ENCODE peak calls at places on chromosomes 7 and 10, in seven cellular contexts. K, F, X, L, R, B and Z are unnamed samples.

GRCh38 chr7:157612664-157613561 is 276.1 kb downstream of the DNAJB6 start:
- DNase-seq in X (no peak), F (no peak), R (no peak), B (no peak), L (no peak), K (no peak), Z (no peak)

GRCh38 chr10:100568937-100569336 is 33.2 kb downstream of the HIF1AN start:
- DNase-seq in K (no peak), B (no peak), F (no peak), L (no peak), X (no peak), R (no peak), Z (no peak)

GRCh38 chr10:132836248-132836831 is 50.4 kb upstream of the NKX6-2 start:
- DNase-seq in L (peak; percentile 40), B (no peak), F (no peak), R (no peak), X (no peak), K (no peak), Z (no peak)

GRCh38 chr7:143436539-143436938 is 6.7 kb upstream of the TAS2R60 start:
- DNase-seq in F (no peak), B (no peak), K (no peak), R (no peak), X (no peak), L (no peak), Z (no peak)

GRCh38 chr10:16788125-16788524 is 29.1 kb downstream of the RSU1 start:
- DNase-seq in R (no peak), K (no peak), L (no peak), X (no peak), B (no peak), F (no peak), Z (no peak)

GRCh38 chr7:119664601-119665000 is 608.4 kb upstream of the KCND2 start:
- DNase-seq in B (no peak), X (no peak), F (peak; percentile 14), L (no peak), K (peak; percentile 66), R (peak; percentile 36), Z (peak; percentile 20)

GRCh38 chr7:154532771-154533170 is 470.2 kb downstream of the PAXIP1 start:
- DNase-seq in F (no peak), R (no peak), B (no peak), L (no peak), K (peak; percentile 8), X (no peak), Z (no peak)

GRCh38 chr10:49071221-49071761 is 44.0 kb downstream of the VSTM4 start:
- DNase-seq in K (peak; percentile 67), F (peak; percentile 49), B (no peak), X (no peak), L (no peak), R (no peak), Z (peak; percentile 75)

GRCh38 chr10:7121154-7121797 is 289.6 kb downstream of the SFMBT2 start:
- DNase-seq in F (peak; percentile 74), K (no peak), X (peak; percentile 6), L (peak; percentile 22), B (no peak), R (no peak), Z (peak; percentile 11)